ENCODE peak calls at places on chromosomes 5 and 9, in nine cellular contexts. G, V, O, X, M, I, W, Z and L are unnamed samples.

GRCh38 chr9:134025606-134026541 is 593 bp downstream of the BRD3OS start:
- DNase-seq in Z (peak), V (peak), X (peak), O (peak), M (peak), I (no peak), W (peak), G (peak), L (peak)

GRCh38 chr5:1402611-1403255 is 42.5 kb downstream of the SLC6A3 start:
- DNase-seq in Z (no peak), X (no peak), M (no peak), V (no peak), I (no peak), G (no peak), O (no peak), W (no peak), L (no peak)

GRCh38 chr5:149409268-149409948 is 30.3 kb upstream of the IL17B start:
- DNase-seq in G (no peak), Z (no peak), O (peak), M (no peak), V (no peak), W (no peak), I (no peak), X (no peak), L (peak)

GRCh38 chr5:76978869-76979268 is 26.0 kb downstream of the CRHBP start:
- DNase-seq in O (no peak), Z (no peak), M (no peak), I (no peak), X (no peak), W (no peak), V (no peak), G (no peak), L (no peak)

GRCh38 chr9:16060457-16061129 is 507.8 kb downstream of the CCDC171 start:
- DNase-seq in G (no peak), O (no peak), W (no peak), M (no peak), I (no peak), Z (no peak), X (no peak), V (no peak), L (no peak)

GRCh38 chr9:79989079-79989478 is 417.3 kb downstream of the TLE4 start:
- DNase-seq in X (no peak), W (no peak), V (no peak), O (peak), M (peak), Z (no peak), G (no peak), I (no peak), L (peak)

GRCh38 chr5:97163360-97163764 is 19.7 kb downstream of the RIOK2 start:
- DNase-seq in O (no peak), I (no peak), X (peak), W (peak), M (peak), G (no peak), V (peak), Z (peak), L (no peak)

GRCh38 chr5:160064441-160064840 is 54.8 kb downstream of the PWWP2A start:
- DNase-seq in G (no peak), M (no peak), Z (no peak), O (peak), W (no peak), I (no peak), X (no peak), V (peak), L (no peak)